ENCODE peak calls at places on chromosomes 1 and 21, in nine cellular contexts. O, V, Z, S, Y, B, H, X and N are unnamed samples.

GRCh38 chr1:154155282-154155681 is 409 bp upstream of the NUP210L start:
- DNase-seq in S (peak), H (no peak), Z (no peak), X (peak), Y (no peak), O (peak), B (peak), V (peak), N (peak)

GRCh38 chr1:2381741-2382620 is 9.4 kb downstream of the MORN1 start:
- DNase-seq in O (peak), Y (peak), B (peak), X (peak), H (peak), V (peak), Z (peak), S (peak), N (peak)

GRCh38 chr1:93448292-93448982 is 519 bp downstream of the FNBP1L start:
- DNase-seq in V (peak), S (peak), O (peak), H (no peak), X (no peak), Z (peak), Y (peak), B (no peak), N (peak)

GRCh38 chr1:15422871-15423270 is 13.2 kb downstream of the EFHD2 start:
- DNase-seq in Y (no peak), O (peak), H (no peak), S (no peak), Z (no peak), V (no peak), B (no peak), X (no peak), N (no peak)

GRCh38 chr21:33236799-33237198 is 7.1 kb downstream of the IFNAR2 start:
- DNase-seq in Y (no peak), X (no peak), B (no peak), Z (no peak), H (no peak), V (no peak), O (no peak), S (no peak), N (no peak)

GRCh38 chr1:40974945-40975344 is 4.6 kb upstream of the CTPS1 start:
- DNase-seq in H (no peak), X (no peak), O (no peak), Y (no peak), B (no peak), Z (no peak), S (no peak), V (no peak), N (no peak)

GRCh38 chr1:245953876-245954660 is 553.0 kb downstream of the SMYD3 start:
- DNase-seq in O (peak), V (no peak), X (no peak), S (no peak), B (peak), H (no peak), Z (no peak), Y (no peak), N (no peak)

GRCh38 chr1:242129103-242129502 is 130.2 kb upstream of the MAP1LC3C start:
- DNase-seq in X (no peak), H (no peak), V (no peak), B (no peak), O (no peak), S (peak), Z (no peak), Y (no peak), N (peak)

GRCh38 chr1:54606096-54606989 is 17.0 kb downstream of the FAM151A start:
- DNase-seq in H (no peak), X (no peak), Z (no peak), B (no peak), Y (no peak), V (no peak), S (no peak), O (peak), N (no peak)

GRCh38 chr1:170732262-170732595 is 68.3 kb downstream of the PRRX1 start:
- DNase-seq in O (peak), V (no peak), B (peak), X (no peak), H (peak), Y (no peak), Z (no peak), S (no peak), N (no peak)

GRCh38 chr1:210257698-210258395 is 25.3 kb downstream of the SERTAD4 start:
- DNase-seq in V (no peak), B (no peak), Y (no peak), X (no peak), Z (no peak), H (no peak), O (no peak), S (no peak), N (no peak)

DNA sequence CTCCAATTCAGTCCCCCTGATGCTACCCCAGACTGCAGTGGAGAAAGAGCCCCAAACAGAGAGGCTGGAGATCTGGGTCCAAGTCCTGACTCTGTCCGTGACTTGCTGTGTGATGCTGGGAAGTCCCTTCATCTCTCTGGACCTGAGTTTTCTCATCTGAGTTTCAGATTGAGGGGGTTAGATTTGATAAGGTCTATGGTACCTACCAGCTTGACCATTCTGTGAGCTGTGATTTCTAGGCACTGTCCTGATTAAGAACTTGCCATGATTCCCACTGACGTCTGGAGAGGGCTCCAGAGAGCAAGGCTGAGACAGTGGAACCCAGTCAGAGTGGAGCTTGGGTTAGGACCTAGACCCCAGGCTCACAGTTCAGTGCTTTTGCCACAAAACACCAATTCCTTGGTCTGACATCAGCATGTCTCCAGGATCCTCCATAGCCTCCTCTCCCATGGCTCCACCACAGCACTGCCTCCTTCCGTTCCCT is 43.8 kb upstream of the DMBX1 start:
- DNase-seq in X (no peak), Y (no peak), H (no peak), Z (no peak), B (no peak), S (no peak), O (peak), V (no peak), N (no peak)
- H3K4me3 ChIP-seq in X (no peak), Y (no peak), H (no peak), Z (no peak), B (no peak), S (no peak), O (no peak), V (no peak), N (no peak)

DNA sequence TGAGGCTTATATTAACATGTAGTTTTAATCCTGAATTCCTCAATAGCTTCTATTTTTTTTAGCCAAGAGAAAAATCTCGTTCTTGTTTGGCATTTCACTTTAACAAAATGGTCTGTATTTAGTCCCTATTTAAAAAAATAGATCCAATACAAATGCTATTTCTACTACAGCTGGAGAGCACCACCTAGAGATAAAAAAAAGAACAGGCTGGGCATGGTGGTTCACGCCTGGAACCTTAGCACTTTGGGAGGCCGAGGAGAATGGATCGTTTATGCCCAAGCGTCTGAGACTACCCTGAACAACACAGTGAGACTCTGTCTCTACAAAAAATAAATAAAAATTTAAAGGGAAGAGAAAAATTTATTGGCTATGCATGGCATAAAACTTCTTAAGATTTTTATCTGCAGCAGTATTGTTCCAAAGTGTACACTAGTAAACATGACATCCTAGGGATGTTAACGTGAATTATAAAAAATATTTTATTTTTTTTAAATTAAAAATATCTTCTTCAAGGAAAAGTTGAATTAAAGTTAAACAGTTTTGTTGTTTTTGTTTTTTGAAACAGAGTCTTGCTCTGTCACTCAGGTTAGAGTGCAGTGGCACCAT is 4.4 kb downstream of the ST7L start:
- DNase-seq in V (no peak), O (no peak), Y (no peak), X (no peak), H (no peak), S (peak), B (peak), Z (no peak), N (peak)
- TF ChIP-seq CTCF in V (no peak), O (peak), Y (peak), X (no peak), H (peak), S (peak), B (peak), Z (peak), N (peak)

GRCh38 chr1:169451425-169451824 is 24.2 kb upstream of the CCDC181 start:
- DNase-seq in O (no peak), V (no peak), X (no peak), B (no peak), Y (no peak), H (no peak), S (no peak), Z (no peak), N (no peak)
- H3K4me3 ChIP-seq in O (no peak), V (no peak), X (no peak), B (no peak), Y (no peak), H (no peak), S (no peak), Z (no peak), N (no peak)

GRCh38 chr1:197521118-197521739 is 253.2 kb downstream of the CRB1 start:
- DNase-seq in O (peak), X (no peak), V (no peak), S (peak), H (peak), Y (no peak), B (peak), Z (no peak), N (peak)

GRCh38 chr1:197519741-197520334 is 251.8 kb downstream of the CRB1 start:
- DNase-seq in H (no peak), V (no peak), B (peak), Y (no peak), X (no peak), Z (no peak), S (peak), O (no peak), N (peak)
- TF ChIP-seq CTCF in H (peak), V (no peak), B (peak), Y (peak), X (no peak), Z (peak), S (peak), O (peak), N (peak)

DNA sequence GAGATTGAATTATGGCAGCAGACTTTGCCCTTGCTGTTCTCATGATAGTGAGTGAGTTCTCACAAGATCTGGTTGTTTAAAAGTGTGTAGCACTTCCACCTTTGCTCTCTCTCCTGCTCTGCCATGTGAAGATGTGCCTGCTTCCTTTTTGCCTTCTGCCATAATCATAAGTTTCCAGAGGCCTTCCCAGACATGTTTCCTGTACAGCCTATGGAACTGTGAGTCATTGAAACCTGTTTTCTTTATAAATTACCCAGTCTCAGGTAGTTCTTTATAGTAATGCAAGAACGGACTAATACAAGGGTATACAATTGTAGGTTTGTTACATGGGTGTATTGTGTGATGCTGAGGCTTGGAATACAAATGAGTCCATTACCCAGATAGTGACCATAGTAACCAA is 4.2 kb downstream of the SPRR1B start:
- DNase-seq in H (no peak), V (no peak), S (no peak), X (no peak), Y (no peak), O (no peak), B (no peak), Z (no peak), N (no peak)
- H3K4me3 ChIP-seq in H (no peak), V (no peak), S (no peak), X (no peak), Y (no peak), O (no peak), B (no peak), Z (no peak), N (no peak)

GRCh38 chr1:1361982-1362423 is 3.6 kb upstream of the MXRA8 start:
- DNase-seq in B (peak), S (peak), Z (no peak), Y (no peak), O (peak), H (no peak), V (no peak), X (no peak), N (peak)
- TF ChIP-seq CTCF in B (peak), S (no peak), Z (no peak), Y (no peak), O (peak), H (peak), V (no peak), X (no peak), N (peak)

GRCh38 chr1:167706931-167707877 is 14.6 kb upstream of the MPZL1 start:
- DNase-seq in S (no peak), Z (no peak), V (no peak), X (no peak), B (no peak), H (no peak), Y (no peak), O (no peak), N (no peak)
- H3K4me3 ChIP-seq in S (no peak), Z (no peak), V (no peak), X (no peak), B (no peak), H (no peak), Y (no peak), O (no peak), N (no peak)

GRCh38 chr1:232880354-232880753 is 70.1 kb upstream of the NTPCR start:
- DNase-seq in V (no peak), H (no peak), X (no peak), Y (no peak), B (peak), O (no peak), Z (peak), S (peak), N (peak)
- TF ChIP-seq CTCF in V (no peak), H (peak), X (no peak), Y (peak), B (peak), O (peak), Z (peak), S (peak), N (peak)

GRCh38 chr21:45543371-45543709 is 1.1 kb upstream of the SLC19A1 start:
- DNase-seq in Y (no peak), H (no peak), Z (peak), S (no peak), B (no peak), O (peak), X (peak), V (peak), N (no peak)

GRCh38 chr21:45541221-45542039 is 810 bp downstream of the SLC19A1 start:
- DNase-seq in V (peak), B (peak), Z (peak), H (no peak), O (peak), S (peak), X (peak), Y (peak), N (peak)

GRCh38 chr21:45543710-45544448 is 1.6 kb upstream of the SLC19A1 start:
- DNase-seq in S (no peak), B (no peak), O (peak), Z (peak), Y (peak), X (peak), H (no peak), V (peak), N (no peak)

GRCh38 chr21:45542667-45543370 is 579 bp upstream of the SLC19A1 start:
- DNase-seq in Z (peak), B (no peak), H (no peak), V (no peak), Y (peak), O (peak), S (peak), X (peak), N (no peak)

GRCh38 chr21:45542242-45542666 is at the start of gene SLC19A1:
- DNase-seq in O (peak), B (peak), X (peak), S (peak), H (no peak), Z (peak), V (peak), Y (peak), N (no peak)
- H3K4me3 ChIP-seq in O (peak), B (peak), X (peak), S (peak), H (peak), Z (peak), V (peak), Y (peak), N (peak)